ENCODE peak calls at places on chromosomes 6 and 20, in five cellular contexts. H, U, V, O and I are unnamed samples.

GRCh38 chr6:33577718-33578117 is 2.4 kb downstream of the BAK1 start:
- DNase-seq in V (no peak), U (no peak), H (no peak), O (no peak), I (no peak)

GRCh38 chr20:63454729-63455567 is 17.5 kb downstream of the KCNQ2 start:
- DNase-seq in U (no peak), V (no peak), H (no peak), O (peak), I (no peak)

GRCh38 chr20:3896302-3896701 is 7.1 kb downstream of the PANK2 start:
- DNase-seq in U (no peak), V (no peak), H (no peak), O (no peak), I (no peak)

GRCh38 chr6:98871057-98871456 is 36.7 kb downstream of the POU3F2 start:
- DNase-seq in V (no peak), O (no peak), H (no peak), U (no peak), I (no peak)

GRCh38 chr6:28543671-28544131 is 18.0 kb downstream of the GPX5 start:
- DNase-seq in H (no peak), V (no peak), U (no peak), O (peak), I (no peak)

GRCh38 chr6:24935753-24936152 is at the start of gene RIPOR2:
- DNase-seq in O (no peak), V (no peak), H (no peak), U (no peak), I (no peak)

GRCh38 chr6:66926060-66926459 is 1219.0 kb upstream of the EYS start:
- DNase-seq in H (peak), O (no peak), V (no peak), U (no peak), I (peak)

GRCh38 chr6:35484921-35485392 is 11.9 kb downstream of the TEAD3 start:
- DNase-seq in H (no peak), O (peak), V (no peak), U (no peak), I (no peak)

GRCh38 chr20:48025061-48025515 is 239.8 kb upstream of the SULF2 start:
- DNase-seq in O (peak), V (no peak), H (no peak), U (no peak), I (no peak)

GRCh38 chr20:40254023-40254772 is 434.8 kb downstream of the MAFB start:
- DNase-seq in U (no peak), O (no peak), V (no peak), H (no peak), I (no peak)

GRCh38 chr6:169168302-169168630 is 85.4 kb downstream of the THBS2 start:
- DNase-seq in H (no peak), V (no peak), U (no peak), O (peak), I (no peak)

GRCh38 chr20:1122388-1123315 is 4.2 kb downstream of the PSMF1 start:
- DNase-seq in H (peak), U (no peak), V (no peak), O (no peak), I (peak)

GRCh38 chr20:9344080-9344920 is 170.1 kb upstream of the LAMP5 start:
- DNase-seq in U (no peak), V (no peak), O (no peak), H (no peak), I (no peak)

GRCh38 chr20:49987015-49987867 is 4.5 kb downstream of the SNAI1 start:
- DNase-seq in U (no peak), V (no peak), O (no peak), H (no peak), I (no peak)

GRCh38 chr20:34773726-34774125 is 51.7 kb downstream of the NCOA6 start:
- DNase-seq in V (no peak), O (no peak), U (no peak), H (no peak), I (no peak)

GRCh38 chr20:4060856-4061440 is 45.6 kb upstream of the RNF24 start:
- DNase-seq in H (no peak), O (no peak), U (no peak), V (no peak), I (no peak)

GRCh38 chr6:31702421-31702818 is 704 bp downstream of the ABHD16A start:
- DNase-seq in H (no peak), O (no peak), U (no peak), V (no peak), I (no peak)

GRCh38 chr20:9206486-9206885 is 137.6 kb downstream of the PLCB4 start:
- DNase-seq in O (no peak), U (no peak), V (no peak), H (no peak), I (no peak)

GRCh38 chr6:117613920-117614535 is 11.7 kb upstream of the GOPC start:
- DNase-seq in H (no peak), O (no peak), V (no peak), U (no peak), I (no peak)

GRCh38 chr6:15793826-15794225 is 131.0 kb upstream of the DTNBP1 start:
- DNase-seq in H (no peak), O (no peak), U (no peak), V (no peak), I (no peak)

GRCh38 chr6:37311666-37312473 is 41.9 kb upstream of the RNF8 start:
- DNase-seq in U (no peak), V (no peak), O (no peak), H (no peak), I (peak)

GRCh38 chr6:77650098-77650663 is 2.7 kb upstream of the MEI4 start:
- DNase-seq in H (no peak), O (peak), U (peak), V (no peak), I (peak)

GRCh38 chr20:35788796-35789195 is 17.0 kb downstream of the PHF20 start:
- DNase-seq in H (no peak), U (no peak), O (no peak), V (no peak), I (no peak)

GRCh38 chr20:35796556-35796955 is 24.7 kb downstream of the PHF20 start:
- DNase-seq in H (no peak), O (no peak), U (no peak), V (no peak), I (no peak)

GRCh38 chr20:35791097-35791496 is 19.3 kb downstream of the PHF20 start:
- DNase-seq in U (no peak), H (no peak), V (no peak), O (no peak), I (no peak)

GRCh38 chr20:35792740-35793139 is 20.9 kb downstream of the PHF20 start:
- DNase-seq in V (no peak), O (no peak), H (no peak), U (no peak), I (no peak)

GRCh38 chr20:35791823-35792222 is 20.0 kb downstream of the PHF20 start:
- DNase-seq in O (no peak), U (no peak), V (no peak), H (no peak), I (no peak)
- TF ChIP-seq GABPA in O (no peak), U (no peak), V (no peak), H (no peak), I (no peak)

GRCh38 chr6:52603000-52603795 is 26.3 kb upstream of the TRAM2 start:
- DNase-seq in O (no peak), H (no peak), V (no peak), U (no peak), I (no peak)
- TF ChIP-seq USF2 in O (no peak), H (no peak), V (no peak), U (no peak), I (no peak)

GRCh38 chr6:113723182-113723581 is 134.0 kb upstream of the MARCKS start:
- DNase-seq in O (no peak), U (no peak), V (no peak), H (no peak), I (no peak)
- TF ChIP-seq GABPA in O (no peak), U (no peak), V (no peak), H (no peak), I (no peak)

DNA sequence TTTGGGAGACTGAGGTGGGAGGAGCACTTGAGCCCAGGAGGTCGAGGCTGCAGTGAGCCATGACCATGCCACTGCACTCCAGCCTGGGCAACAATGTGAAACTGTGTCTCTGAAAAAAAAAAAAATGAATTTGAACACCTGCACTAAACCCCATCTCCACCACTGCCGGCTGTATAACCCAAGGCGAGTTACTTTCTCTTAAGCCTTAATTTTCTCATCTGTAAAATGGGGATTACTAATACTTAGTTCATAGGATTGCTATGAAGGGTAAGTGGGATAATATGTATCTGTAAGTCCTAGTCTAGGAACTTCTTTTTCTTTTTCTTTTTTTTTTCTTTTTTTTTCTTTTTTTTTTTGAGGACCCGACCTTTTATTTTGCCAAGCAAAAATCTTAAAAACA is 61.5 kb downstream of the SHLD1 start:
- DNase-seq in O (no peak), H (no peak), V (no peak), U (no peak), I (no peak)
- TF ChIP-seq USF2 in O (no peak), H (no peak), V (no peak), U (no peak), I (no peak)